ENCODE peak calls at places on chromosomes 3 and 15, in six cellular contexts. O, N, V, R, Z and S are unnamed samples.

GRCh38 chr3:123447416-123447748 is 1.5 kb downstream of the ADCY5 start:
- DNase-seq in O (no peak), N (no peak), V (no peak), R (peak), Z (no peak), S (peak)

GRCh38 chr15:38842991-38843610 is 278.5 kb upstream of the RASGRP1 start:
- DNase-seq in O (no peak), N (no peak), V (no peak), R (no peak), Z (no peak), S (no peak)

GRCh38 chr3:148992027-148992634 is 791 bp downstream of the GYG1 start:
- DNase-seq in O (no peak), N (peak), V (peak), R (peak), Z (peak), S (peak)

GRCh38 chr15:56242576-56243116 is 1.0 kb downstream of the RFX7 start:
- DNase-seq in O (no peak), N (no peak), V (no peak), R (no peak), Z (no peak), S (no peak)

GRCh38 chr3:133413166-133414020 is 13.5 kb downstream of the BFSP2 start:
- DNase-seq in O (no peak), N (no peak), V (no peak), R (no peak), Z (no peak), S (no peak)

GRCh38 chr15:28005004-28005527 is 94.0 kb downstream of the OCA2 start:
- DNase-seq in O (no peak), N (no peak), V (no peak), R (no peak), Z (no peak), S (no peak)

GRCh38 chr15:91985297-91985696 is 131.8 kb downstream of the SLCO3A1 start:
- DNase-seq in O (no peak), N (no peak), V (no peak), R (no peak), Z (no peak), S (no peak)

GRCh38 chr3:31968927-31969418 is 12.1 kb downstream of the OSBPL10 start:
- DNase-seq in O (peak), N (no peak), V (no peak), R (no peak), Z (peak), S (no peak)

DNA sequence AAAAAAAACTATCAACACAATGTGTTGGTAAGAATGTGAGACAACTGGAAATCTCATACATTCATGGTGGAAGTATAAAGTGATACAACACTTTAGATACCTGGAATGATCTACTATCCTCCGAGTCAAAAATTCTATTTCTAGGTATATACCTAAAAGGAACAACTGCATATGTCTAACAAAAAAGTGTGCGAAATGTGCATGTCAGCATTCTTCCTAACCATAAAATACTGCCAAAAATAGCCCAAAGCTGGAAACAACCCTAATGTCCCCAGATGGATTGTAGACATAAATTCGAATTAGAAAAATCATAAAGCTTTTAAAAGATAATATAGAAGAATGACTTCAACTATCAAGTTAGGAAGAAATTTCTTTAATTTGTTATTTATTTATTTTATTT is 51.2 kb upstream of the FGF12 start:
- DNase-seq in O (no peak), N (no peak), V (no peak), R (no peak), Z (no peak), S (no peak)
- H3K27ac ChIP-seq in O (no peak), N (no peak), V (no peak), R (no peak), Z (no peak), S (no peak)

DNA sequence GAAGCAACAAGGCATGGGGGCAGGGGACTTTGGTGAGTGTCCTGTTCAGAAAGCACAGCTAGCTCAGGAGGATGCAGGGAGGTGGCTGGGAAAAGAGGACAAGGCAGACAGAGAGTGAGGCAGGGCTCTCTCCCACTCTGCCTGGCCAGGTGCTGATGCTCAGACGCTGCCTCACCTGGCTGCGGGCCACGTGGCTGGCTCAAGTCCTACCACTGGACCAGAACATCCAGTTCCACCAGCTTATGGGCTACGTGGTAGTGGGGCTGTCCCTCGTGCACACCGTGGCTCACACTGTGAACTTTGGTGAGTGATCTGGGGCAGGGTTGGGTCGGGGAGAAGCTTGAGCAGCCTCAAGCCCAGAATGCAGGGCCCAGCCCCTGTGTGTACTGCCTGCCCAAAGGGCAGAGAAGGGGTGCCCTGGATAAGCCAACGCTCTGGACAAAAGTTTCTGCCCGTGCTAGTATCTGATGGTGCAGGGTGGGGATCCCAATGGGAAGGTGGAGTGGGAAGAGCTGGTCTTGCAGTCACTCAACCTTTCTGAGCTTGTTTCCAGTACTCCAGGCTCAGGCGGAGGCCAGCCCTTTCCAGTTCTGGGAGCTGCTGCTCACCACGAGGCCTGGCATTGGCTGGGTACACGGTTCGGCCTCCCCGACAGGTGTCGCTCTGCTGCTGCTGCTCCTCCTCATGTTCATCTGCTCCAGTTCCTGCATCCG is 20.9 kb downstream of the NOX5 start:
- DNase-seq in O (no peak), N (peak), V (peak), R (no peak), Z (no peak), S (no peak)
- TF ChIP-seq CTCF in O (peak), N (no peak), V (no peak), R (no peak), Z (no peak), S (no peak)

GRCh38 chr3:187770224-187770623 is 25.0 kb upstream of the BCL6 start:
- DNase-seq in O (no peak), N (no peak), V (no peak), R (no peak), Z (no peak), S (no peak)

GRCh38 chr3:187777331-187778046 is 32.2 kb upstream of the BCL6 start:
- DNase-seq in O (no peak), N (no peak), V (no peak), R (no peak), Z (no peak), S (no peak)

GRCh38 chr3:187775549-187775948 is 30.3 kb upstream of the BCL6 start:
- DNase-seq in O (no peak), N (no peak), V (no peak), R (no peak), Z (no peak), S (no peak)

GRCh38 chr3:187773233-187773962 is 28.1 kb upstream of the BCL6 start:
- DNase-seq in O (no peak), N (no peak), V (no peak), R (no peak), Z (no peak), S (no peak)

DNA sequence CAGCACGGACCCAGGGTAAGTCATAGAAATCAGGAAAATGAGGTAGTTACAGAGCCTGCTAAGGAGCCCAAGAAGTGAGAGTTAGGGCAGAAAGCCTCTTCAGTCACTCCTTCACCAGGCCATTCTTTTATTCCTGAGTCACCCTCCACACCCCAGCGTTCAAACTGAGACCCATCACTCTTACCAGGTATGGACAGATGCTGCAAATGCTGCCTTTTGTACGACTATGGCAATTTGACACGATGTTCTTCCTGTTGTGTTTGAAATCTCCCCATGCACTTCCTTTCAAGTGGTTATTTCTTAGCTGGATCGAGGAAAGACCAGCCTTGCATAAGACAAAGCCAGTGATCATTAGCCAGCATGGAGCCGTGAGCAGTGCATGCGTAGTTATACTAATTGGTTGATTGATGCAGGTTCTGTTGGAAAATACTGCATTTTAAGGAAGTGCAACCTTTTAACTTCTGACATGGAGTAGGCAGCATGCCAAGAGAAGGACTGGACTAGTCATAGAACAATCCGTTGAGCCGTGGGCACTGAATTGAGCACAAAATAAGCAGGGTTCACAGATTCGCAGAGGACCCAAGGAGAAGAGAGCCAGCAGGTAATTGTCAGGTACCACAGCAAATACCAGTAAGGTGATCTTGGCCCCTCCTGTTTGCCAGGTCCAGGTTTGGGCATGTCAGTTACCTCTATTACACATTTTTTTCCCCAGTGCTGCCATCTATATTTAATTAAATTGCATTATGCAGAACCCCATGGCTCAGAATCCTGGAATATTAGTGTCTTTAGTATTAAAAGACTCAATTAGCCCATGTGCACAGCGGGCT is 28.9 kb upstream of the BCL6 start:
- DNase-seq in O (no peak), N (no peak), V (peak), R (no peak), Z (no peak), S (no peak)
- H3K27ac ChIP-seq in O (no peak), N (no peak), V (no peak), R (no peak), Z (no peak), S (no peak)

GRCh38 chr3:128464188-128464587 is 2.5 kb downstream of the DNAJB8 start:
- DNase-seq in O (no peak), N (no peak), V (no peak), R (no peak), Z (no peak), S (no peak)
- TF ChIP-seq CTCF in O (no peak), N (no peak), V (no peak), R (no peak), Z (no peak), S (peak)

GRCh38 chr15:67145307-67145610 is 79.9 kb downstream of the SMAD3 start:
- DNase-seq in O (no peak), N (no peak), V (no peak), R (no peak), Z (no peak), S (no peak)
- H3K27ac ChIP-seq in O (no peak), N (peak), V (no peak), R (no peak), Z (no peak), S (no peak)

DNA sequence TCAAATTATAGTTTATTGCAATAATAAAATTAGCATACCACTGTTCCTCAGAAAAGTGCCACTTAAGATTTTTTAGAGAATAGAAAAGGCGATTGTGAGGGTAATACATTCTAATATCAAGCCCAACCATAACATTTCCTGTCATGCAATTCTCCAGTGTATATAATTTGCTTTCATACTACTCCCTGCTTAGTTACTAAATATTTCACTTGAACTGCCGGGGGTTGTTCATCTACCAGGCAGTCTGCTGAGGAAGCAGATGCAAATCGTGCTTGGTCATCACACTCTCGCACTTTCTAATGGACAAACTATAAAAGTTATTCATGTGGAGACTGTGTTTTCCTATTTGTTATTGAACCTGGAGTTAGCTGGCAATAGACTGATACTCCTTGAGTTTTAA is 645.6 kb upstream of the CBLB start:
- DNase-seq in O (no peak), N (no peak), V (no peak), R (no peak), Z (no peak), S (no peak)
- TF ChIP-seq CTCF in O (no peak), N (no peak), V (no peak), R (no peak), Z (no peak), S (no peak)

GRCh38 chr15:60399246-60399915 is 1.6 kb upstream of the ANXA2 start:
- DNase-seq in O (no peak), N (no peak), V (peak), R (no peak), Z (no peak), S (no peak)
- H3K27ac ChIP-seq in O (peak), N (peak), V (peak), R (no peak), Z (peak), S (peak)

GRCh38 chr3:34377961-34378360 is 579.5 kb downstream of the PDCD6IP start:
- DNase-seq in O (no peak), N (peak), V (no peak), R (no peak), Z (no peak), S (no peak)

GRCh38 chr3:34376691-34377090 is 578.3 kb downstream of the PDCD6IP start:
- DNase-seq in O (no peak), N (no peak), V (no peak), R (no peak), Z (no peak), S (no peak)

GRCh38 chr3:34374521-34374920 is 576.1 kb downstream of the PDCD6IP start:
- DNase-seq in O (no peak), N (no peak), V (no peak), R (no peak), Z (no peak), S (no peak)
- TF ChIP-seq CTCF in O (no peak), N (no peak), V (no peak), R (no peak), Z (no peak), S (no peak)

GRCh38 chr3:72289708-72290104 is 504.8 kb upstream of the PROK2 start:
- DNase-seq in O (no peak), N (no peak), V (no peak), R (no peak), Z (no peak), S (no peak)
- H3K27ac ChIP-seq in O (no peak), N (no peak), V (no peak), R (no peak), Z (no peak), S (no peak)

GRCh38 chr15:101288905-101289513 is 6.0 kb downstream of the SNRPA1 start:
- DNase-seq in O (peak), N (no peak), V (no peak), R (no peak), Z (no peak), S (no peak)

GRCh38 chr15:101295607-101296225 is 668 bp upstream of the SNRPA1 start:
- DNase-seq in O (no peak), N (peak), V (no peak), R (peak), Z (no peak), S (no peak)

GRCh38 chr15:101293122-101293521 is 1.9 kb downstream of the SNRPA1 start:
- DNase-seq in O (no peak), N (no peak), V (no peak), R (no peak), Z (no peak), S (no peak)

GRCh38 chr15:101296418-101297405 is 1.7 kb upstream of the SNRPA1 start:
- DNase-seq in O (no peak), N (no peak), V (no peak), R (no peak), Z (no peak), S (no peak)

GRCh38 chr15:101294731-101295606 is at the start of gene SNRPA1:
- DNase-seq in O (peak), N (peak), V (peak), R (peak), Z (peak), S (peak)
- TF ChIP-seq CTCF in O (no peak), N (peak), V (no peak), R (no peak), Z (no peak), S (no peak)